ENCODE peak calls at places on chromosome 2, in seven cellular contexts. R is transverse colon, S is A549, L is sigmoid colon, H is Peyer's patch, Z is endothelial cell of umbilical vein, B is tibial nerve. V is an unnamed sample.

GRCh38 chr2:100893753-100894530 is 74.0 kb downstream of the NPAS2 start:
- DNase-seq in R (no peak), S (peak; percentile 90), L (no peak), H (no peak), Z (peak; percentile 82), B (no peak), V (no peak)

GRCh38 chr2:27891820-27892105 is 1.2 kb downstream of the BABAM2 start:
- DNase-seq in R (no peak), S (peak; percentile 18), L (no peak), H (no peak), Z (no peak), B (no peak), V (no peak)

GRCh38 chr2:63300835-63301234 is 250.2 kb downstream of the OTX1 start:
- DNase-seq in R (no peak), S (no peak), L (no peak), H (no peak), Z (no peak), B (no peak), V (no peak)

GRCh38 chr2:173359231-173359630 is 4.6 kb downstream of the CDCA7 start:
- DNase-seq in R (no peak), S (no peak), L (no peak), H (no peak), Z (no peak), B (no peak), V (no peak)

GRCh38 chr2:48768669-48769068 is 13.1 kb upstream of the LHCGR start:
- DNase-seq in R (no peak), S (no peak), L (no peak), H (no peak), Z (no peak), B (no peak), V (no peak)

GRCh38 chr2:14189929-14190328 is 442.6 kb upstream of the LRATD1 start:
- DNase-seq in R (no peak), S (no peak), L (no peak), H (no peak), Z (no peak), B (no peak), V (no peak)

GRCh38 chr2:178449700-178450573 is 1.0 kb downstream of the PRKRA start:
- DNase-seq in R (peak; percentile 20), S (no peak), L (no peak), H (no peak), Z (peak; percentile 10), B (no peak), V (no peak)

GRCh38 chr2:219261024-219261855 is 7.5 kb upstream of the TUBA4A start:
- DNase-seq in R (no peak), S (no peak), L (no peak), H (no peak), Z (no peak), B (no peak), V (no peak)

GRCh38 chr2:172921538-172922236 is 154.0 kb upstream of the MAP3K20 start:
- DNase-seq in R (no peak), S (no peak), L (no peak), H (no peak), Z (peak; percentile 48), B (no peak), V (no peak)

GRCh38 chr2:207054521-207054920 is 111.2 kb downstream of the KLF7 start:
- DNase-seq in R (no peak), S (no peak), L (no peak), H (no peak), Z (no peak), B (no peak), V (no peak)

GRCh38 chr2:219119422-219120043 is 41.1 kb downstream of the NHEJ1 start:
- DNase-seq in R (peak; percentile 81), S (peak; percentile 45), L (no peak), H (peak; percentile 87), Z (peak; percentile 45), B (peak; percentile 70), V (peak; percentile 77)

GRCh38 chr2:172090044-172090946 is 5.0 kb downstream of the DLX1 start:
- DNase-seq in R (no peak), S (no peak), L (no peak), H (no peak), Z (no peak), B (no peak), V (peak; percentile 30)

GRCh38 chr2:17571681-17572080 is 31.2 kb downstream of the VSNL1 start:
- DNase-seq in R (no peak), S (no peak), L (no peak), H (no peak), Z (no peak), B (no peak), V (no peak)

GRCh38 chr2:226799976-226800940 is 638 bp upstream of the IRS1 start:
- DNase-seq in R (peak; percentile 33), S (no peak), L (peak; percentile 71), H (peak; percentile 51), Z (no peak), B (peak; percentile 16), V (no peak)

GRCh38 chr2:127681288-127681771 is 6.0 kb upstream of the LIMS2 start:
- DNase-seq in R (no peak), S (no peak), L (peak; percentile 90), H (no peak), Z (peak; percentile 47), B (no peak), V (no peak)

GRCh38 chr2:71555798-71556454 is 102.6 kb downstream of the DYSF start:
- DNase-seq in R (no peak), S (no peak), L (no peak), H (no peak), Z (no peak), B (no peak), V (no peak)

GRCh38 chr2:98088261-98088660 is 1.3 kb downstream of the VWA3B start:
- DNase-seq in R (peak; percentile 41), S (no peak), L (peak; percentile 67), H (peak; percentile 63), Z (no peak), B (peak; percentile 14), V (no peak)

GRCh38 chr2:33859791-33860461 is 260.8 kb upstream of the FAM98A start:
- DNase-seq in R (no peak), S (no peak), L (no peak), H (no peak), Z (no peak), B (no peak), V (no peak)

DNA sequence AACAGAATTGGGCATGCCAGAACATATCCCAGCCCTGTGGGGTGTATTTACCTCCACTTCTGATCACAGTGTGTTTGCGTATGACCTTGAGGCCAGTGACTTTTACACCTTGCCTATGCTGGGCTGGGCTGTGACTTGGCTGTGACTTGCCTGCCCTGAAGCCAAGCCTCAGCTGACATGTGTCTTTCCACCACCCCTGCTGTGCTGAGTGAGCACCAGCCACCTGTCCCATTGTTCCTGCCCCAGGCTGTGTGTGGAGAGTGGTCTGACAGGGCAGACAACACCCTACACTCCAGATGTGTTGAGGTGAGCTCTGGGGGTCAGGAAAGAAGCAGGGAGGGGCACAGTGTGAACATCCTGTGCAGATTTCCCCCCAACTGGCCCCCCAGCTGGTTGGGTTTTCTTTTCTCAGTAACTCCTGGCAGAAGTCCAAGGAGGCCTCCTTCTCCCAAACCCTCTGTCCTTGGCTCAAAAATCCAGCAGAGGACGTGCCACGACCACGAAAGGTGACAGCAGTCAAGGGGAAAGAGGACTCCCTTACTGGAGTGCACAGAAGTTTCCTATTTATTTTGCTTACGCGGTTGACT is 5.1 kb upstream of the STEAP3 start:
- DNase-seq in R (no peak), S (no peak), L (no peak), H (no peak), Z (peak; percentile 16), B (peak; percentile 34), V (no peak)
- TF ChIP-seq CTCF in R (no peak), S (peak; percentile 12), L (no peak), H (no peak), Z (peak; percentile 11), B (peak; percentile 37), V (peak; percentile 54)

GRCh38 chr2:146094185-146094584 is 1574.3 kb upstream of the ZEB2 start:
- DNase-seq in R (no peak), S (no peak), L (no peak), H (no peak), Z (no peak), B (no peak), V (no peak)
- H3K9me3 ChIP-seq in R (peaks cover 16% of the 10 kb centered on the region), S (peaks cover 19% of the 10 kb centered on the region), L (peaks cover 6% of the 10 kb centered on the region), H (no peaks in the 10 kb centered on the region), Z (peaks cover 3% of the 10 kb centered on the region), B (peaks cover 31% of the 10 kb centered on the region), V (peaks cover 14% of the 10 kb centered on the region)

DNA sequence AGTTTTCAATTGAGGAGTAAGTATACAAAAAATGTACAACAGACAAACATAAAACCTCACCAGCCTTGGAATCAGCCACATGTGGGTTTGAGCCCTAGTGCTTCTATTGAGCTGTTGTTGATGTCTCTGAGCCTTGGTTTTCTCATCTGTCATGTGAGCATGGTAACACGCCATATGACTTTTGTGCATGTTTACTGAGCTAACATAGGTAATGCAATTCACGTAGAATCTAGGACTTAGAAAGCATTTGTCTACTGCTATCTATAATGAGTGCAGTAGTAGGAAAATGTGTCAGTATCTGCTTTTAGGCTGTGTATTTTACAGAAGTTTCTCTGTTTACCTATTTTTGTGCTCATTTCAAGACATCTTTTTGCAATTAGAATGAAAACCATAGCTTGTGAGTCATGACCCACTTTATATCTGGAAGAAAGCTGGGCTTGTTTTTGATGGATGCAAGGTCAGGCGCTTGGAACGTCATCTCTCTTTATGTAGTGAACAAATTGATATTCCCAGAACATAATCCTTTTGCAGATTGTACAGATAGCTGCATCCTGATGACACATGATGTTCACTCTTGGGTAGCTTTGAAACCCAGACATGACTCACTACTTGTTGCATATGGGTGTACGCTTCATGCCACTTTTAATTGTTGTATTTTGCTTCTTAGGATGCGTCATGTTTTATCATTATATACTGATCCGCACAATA is 94.3 kb downstream of the RNF144A start:
- DNase-seq in R (no peak), S (no peak), L (no peak), H (no peak), Z (no peak), B (no peak), V (no peak)
- H3K4me1 ChIP-seq in R (peaks cover 20% of the 10 kb centered on the region), S (no peaks in the 10 kb centered on the region), L (peaks cover 95% of the 10 kb centered on the region), H (no peaks in the 10 kb centered on the region), Z (peaks cover 4% of the 10 kb centered on the region), B (peaks cover 28% of the 10 kb centered on the region), V (no peaks in the 10 kb centered on the region)

GRCh38 chr2:121903037-121903689 is 147.7 kb downstream of the TSN start:
- DNase-seq in R (peak; percentile 67), S (no peak), L (no peak), H (peak; percentile 71), Z (no peak), B (no peak), V (no peak)

GRCh38 chr2:121902171-121902591 is 146.7 kb downstream of the TSN start:
- DNase-seq in R (no peak), S (no peak), L (no peak), H (no peak), Z (peak; percentile 17), B (peak; percentile 22), V (peak; percentile 25)

GRCh38 chr2:121904656-121905055 is 149.2 kb downstream of the TSN start:
- DNase-seq in R (no peak), S (no peak), L (no peak), H (no peak), Z (no peak), B (no peak), V (no peak)

GRCh38 chr2:121900391-121900790 is 144.9 kb downstream of the TSN start:
- DNase-seq in R (no peak), S (no peak), L (no peak), H (no peak), Z (no peak), B (no peak), V (no peak)

DNA sequence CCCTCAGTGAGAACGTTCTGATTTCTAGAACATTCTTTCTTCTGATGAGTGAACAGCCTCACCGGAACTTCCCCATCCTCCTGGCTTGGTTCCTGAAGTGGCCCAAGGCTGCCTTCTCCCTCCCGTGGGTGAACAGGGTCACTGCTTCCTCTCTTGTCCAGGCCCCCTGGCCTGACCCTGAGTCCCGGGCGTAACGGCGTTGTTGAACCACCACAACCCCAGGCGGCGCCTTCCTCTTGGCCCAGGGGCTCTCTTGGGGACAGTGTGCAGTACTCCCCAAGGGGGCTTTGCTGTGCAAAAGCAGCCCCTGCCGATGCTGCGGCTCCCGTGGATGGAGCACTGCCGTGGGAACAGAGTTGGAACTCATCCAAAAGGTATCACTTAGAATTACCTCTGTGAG is 147.2 kb downstream of the TSN start:
- DNase-seq in R (no peak), S (no peak), L (no peak), H (no peak), Z (no peak), B (no peak), V (no peak)
- TF ChIP-seq CTCF in R (no peak), S (no peak), L (no peak), H (no peak), Z (no peak), B (no peak), V (no peak)

V was measured in Caco-2.